ENCODE peak calls at places on chromosomes 16 and 17, in six cellular contexts. I is A549, A is ovary, O is suprapubic skin, K is tibial nerve, U is transverse colon. Q is an unnamed sample.

GRCh38 chr16:77581706-77582105 is 140.6 kb upstream of the NUDT7 start:
- DNase-seq in U (no peak), A (no peak), O (no peak), K (no peak), I (no peak), Q (no peak)

GRCh38 chr16:86854058-86854621 is 275.8 kb downstream of the FOXL1 start:
- DNase-seq in O (no peak), K (peak), A (no peak), U (no peak), I (no peak), Q (no peak)

GRCh38 chr17:39699818-39700147 is at the start of gene ERBB2:
- DNase-seq in I (peak), O (no peak), K (peak), U (peak), A (peak), Q (peak)

GRCh38 chr17:30186761-30187160 is 48.7 kb downstream of the SLC6A4 start:
- DNase-seq in I (no peak), O (no peak), K (no peak), A (no peak), U (no peak), Q (no peak)

GRCh38 chr16:30741461-30741914 is 6.7 kb upstream of the PHKG2 start:
- DNase-seq in O (peak), A (peak), U (peak), K (no peak), I (peak), Q (peak)

GRCh38 chr16:80318107-80318506 is 222.7 kb upstream of the DYNLRB2 start:
- DNase-seq in K (no peak), O (no peak), I (no peak), A (no peak), U (no peak), Q (no peak)

GRCh38 chr17:17794382-17794781 is 42.4 kb downstream of the SREBF1 start:
- DNase-seq in K (no peak), I (no peak), O (no peak), A (no peak), U (no peak), Q (no peak)

GRCh38 chr17:18959071-18959844 is 7.3 kb downstream of the SLC5A10 start:
- DNase-seq in U (no peak), A (no peak), I (no peak), K (no peak), O (no peak), Q (no peak)

GRCh38 chr17:49016775-49017463 is 19.7 kb downstream of the IGF2BP1 start:
- DNase-seq in U (peak), A (no peak), I (peak), K (no peak), O (no peak), Q (peak)

GRCh38 chr17:74923538-74924249 is 379 bp upstream of the OTOP2 start:
- DNase-seq in K (peak), O (peak), U (peak), I (peak), A (peak), Q (peak)

GRCh38 chr17:45834471-45835396 is 9.9 kb upstream of the SPPL2C start:
- DNase-seq in I (peak), K (no peak), A (no peak), O (no peak), U (no peak), Q (no peak)

GRCh38 chr17:12673788-12674187 is 8.1 kb downstream of the MYOCD start:
- DNase-seq in I (no peak), U (no peak), O (no peak), K (no peak), A (no peak), Q (no peak)

GRCh38 chr16:20001856-20002707 is 71.6 kb downstream of the GPR139 start:
- DNase-seq in K (no peak), A (no peak), O (no peak), U (peak), I (no peak), Q (no peak)

GRCh38 chr16:10521681-10522274 is 58.6 kb downstream of the EMP2 start:
- DNase-seq in A (peak), O (peak), I (peak), K (peak), U (peak), Q (peak)

DNA sequence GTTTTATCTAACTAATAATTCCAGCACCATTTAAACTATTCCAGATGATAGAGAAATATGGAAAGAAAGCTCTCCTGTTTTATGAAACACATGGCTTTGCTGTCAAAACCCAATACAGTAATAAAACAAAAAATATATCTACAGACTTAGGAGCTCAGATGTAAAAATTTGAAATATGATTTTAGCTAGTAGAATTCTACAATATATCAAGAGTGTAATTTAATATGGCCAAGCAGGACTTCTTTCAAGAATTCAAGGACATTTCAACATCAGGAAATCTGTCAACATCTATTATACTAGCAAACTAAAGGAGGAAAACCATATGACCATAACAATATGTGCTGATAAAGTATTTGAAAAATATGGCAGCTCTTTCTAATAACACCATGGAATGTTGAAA is 57.5 kb downstream of the CCDC182 start:
- DNase-seq in O (no peak), K (no peak), I (no peak), U (no peak), A (no peak), Q (no peak)
- TF ChIP-seq EP300 in O (no peak), K (no peak), I (no peak), U (no peak), A (no peak), Q (no peak)

DNA sequence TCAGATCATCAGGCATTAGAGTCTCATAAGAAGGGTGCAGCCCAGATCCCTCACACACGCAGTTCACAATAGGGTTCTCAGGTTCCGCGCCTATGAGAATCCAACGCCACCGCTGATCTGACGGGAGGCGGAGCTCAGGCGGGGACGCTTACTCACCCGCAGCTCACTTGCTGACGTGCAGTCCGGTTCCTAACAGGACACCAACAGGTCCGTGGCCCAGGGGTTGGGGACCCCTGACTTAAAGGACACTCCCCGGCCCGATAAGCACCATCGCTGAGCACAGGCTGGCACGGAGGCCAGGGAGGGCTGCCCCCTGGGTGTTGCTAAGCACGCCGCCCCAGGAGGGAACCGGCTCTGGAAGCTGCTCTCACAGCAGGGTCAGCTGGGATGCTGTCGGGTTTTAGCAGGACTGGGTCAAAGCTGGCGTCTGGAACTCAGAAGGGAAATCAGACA is 30.1 kb upstream of the BAHCC1 start:
- DNase-seq in O (no peak), K (no peak), U (peak), A (peak), I (no peak), Q (peak)
- H3K4me3 ChIP-seq in O (peak), K (peak), U (no peak), A (peak), I (no peak), Q (peak)

GRCh38 chr17:33121756-33122155 is 130.1 kb downstream of the SPACA3 start:
- DNase-seq in I (no peak), K (no peak), O (no peak), U (no peak), A (no peak), Q (no peak)
- TF ChIP-seq EP300 in I (no peak), K (no peak), O (no peak), U (no peak), A (no peak), Q (no peak)

GRCh38 chr17:76584427-76585047 is 1.1 kb downstream of the ST6GALNAC2 start:
- DNase-seq in A (no peak), O (no peak), U (no peak), K (no peak), I (no peak), Q (no peak)
- H3K4me3 ChIP-seq in A (peak), O (peak), U (peak), K (peak), I (no peak), Q (peak)

GRCh38 chr17:43125133-43125966 is at the start of gene BRCA1:
- DNase-seq in A (peak), I (peak), U (peak), K (peak), O (peak), Q (peak)
- TF ChIP-seq EP300 in A (no peak), I (no peak), U (no peak), K (peak), O (no peak), Q (no peak)

DNA sequence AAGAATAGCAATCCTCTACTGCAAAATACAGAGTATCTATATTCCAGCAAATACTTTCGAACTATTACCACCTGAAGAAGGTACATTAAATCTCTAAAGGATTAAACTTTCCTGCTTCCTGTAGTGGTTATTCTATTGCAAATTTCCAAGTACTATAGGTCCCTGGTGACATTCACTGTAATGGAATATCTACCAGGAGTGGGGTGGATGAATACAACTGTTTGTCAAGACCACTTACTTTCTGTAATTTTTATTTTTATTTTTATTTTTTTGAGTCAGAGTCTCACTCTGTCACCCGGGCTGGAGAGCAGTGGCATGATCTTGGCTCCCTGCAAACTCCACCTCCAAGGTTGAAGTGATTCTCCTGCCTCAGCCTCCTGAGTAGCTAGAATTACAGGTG is 389.5 kb downstream of the TMEM114 start:
- DNase-seq in K (no peak), I (no peak), O (no peak), U (no peak), A (no peak), Q (no peak)
- H3K4me3 ChIP-seq in K (no peak), I (no peak), O (no peak), U (no peak), A (no peak), Q (no peak)

GRCh38 chr17:28279411-28279810 is 39.6 kb upstream of the TMEM97 start:
- DNase-seq in U (no peak), A (no peak), I (no peak), K (no peak), O (no peak), Q (no peak)
- TF ChIP-seq EP300 in U (no peak), A (no peak), I (no peak), K (no peak), O (no peak), Q (no peak)

Q was measured in stomach.